ENCODE peak calls at places on chromosome 15, in seven cellular contexts. O is AG09309; E is immature natural killer cell; F is A549; K is stimulated activated CD4-positive, alpha-beta T cell treated with anti-CD3 and anti-CD28 coated beads, Interleukin-15, amount 100 ng/mL, for 1 hour; S is RWPE1; Z is neural progenitor cell. U is an unnamed sample.
A peak's percentile ranks its signal among the peaks of the same experiment; 100 is the strongest.

GRCh38 chr15:73474785-73475184 is 31.8 kb downstream of the REC114 start:
- DNase-seq in Z (no peak), S (no peak), E (no peak), O (no peak), F (no peak), K (no peak), U (no peak)

GRCh38 chr15:36271048-36271447 is 308.4 kb upstream of the CDIN1 start:
- DNase-seq in Z (peak; percentile 93), O (no peak), E (no peak), S (no peak), K (no peak), F (no peak), U (no peak)

GRCh38 chr15:32993285-32993684 is 201.2 kb downstream of the FMN1 start:
- DNase-seq in Z (peak; percentile 33), E (no peak), F (peak; percentile 40), K (no peak), O (no peak), S (no peak), U (no peak)

GRCh38 chr15:80309769-80310384 is 57.9 kb upstream of the CTXND1 start:
- DNase-seq in S (peak; percentile 27), F (peak; percentile 48), Z (peak; percentile 62), E (no peak), O (peak; percentile 4), K (no peak), U (peak; percentile 39)

GRCh38 chr15:88454867-88455810 is 12.0 kb downstream of the MRPL46 start:
- DNase-seq in Z (peak; percentile 87), O (peak; percentile 25), K (peak; percentile 6), E (peak; percentile 6), F (peak; percentile 84), S (peak; percentile 76), U (peak; percentile 91)

GRCh38 chr15:79965836-79966630 is 5.0 kb downstream of the BCL2A1 start:
- DNase-seq in O (no peak), Z (no peak), S (no peak), E (no peak), K (no peak), F (peak; percentile 92), U (no peak)

GRCh38 chr15:91099616-91100560 is at the start of gene SV2B:
- DNase-seq in E (peak; percentile 15), S (peak; percentile 28), Z (peak; percentile 83), K (peak; percentile 31), F (peak; percentile 48), O (no peak), U (peak; percentile 72)

GRCh38 chr15:85580914-85581313 is 200.5 kb downstream of the AKAP13 start:
- DNase-seq in K (no peak), O (no peak), E (peak; percentile 69), F (peak; percentile 64), Z (no peak), S (no peak), U (no peak)

GRCh38 chr15:51493892-51494291 is 128.7 kb downstream of the DMXL2 start:
- DNase-seq in Z (no peak), E (no peak), O (no peak), K (no peak), S (no peak), F (no peak), U (no peak)

GRCh38 chr15:62647195-62647865 is 395.2 kb upstream of the TPM1 start:
- DNase-seq in E (no peak), Z (no peak), O (no peak), S (peak; percentile 69), F (peak; percentile 90), K (no peak), U (no peak)